ENCODE peak calls at places on chromosome 14, in six cellular contexts. Z is right cardiac atrium; Y is HCT116; R is naive thymus-derived CD4-positive, alpha-beta T cell; U is aorta; Q is left lung. D is an unnamed sample.
A peak's percentile ranks its signal among the peaks of the same experiment; 100 is the strongest.

GRCh38 chr14:34000396-34000795 is 49.5 kb upstream of the EGLN3 start:
- ATAC-seq in Z (no peak), Y (no peak), R (no peak), U (no peak), Q (no peak), D (no peak)

GRCh38 chr14:38211258-38211735 is 3.6 kb downstream of the SSTR1 start:
- ATAC-seq in Z (peak; percentile 44), Y (no peak), R (no peak), U (no peak), Q (peak; percentile 23), D (no peak)

GRCh38 chr14:58560208-58560607 is 77.6 kb upstream of the DACT1 start:
- ATAC-seq in Z (no peak), Y (no peak), R (no peak), U (no peak), Q (no peak), D (no peak)

GRCh38 chr14:69672372-69672771 is 61.0 kb downstream of the SUSD6 start:
- ATAC-seq in Z (no peak), Y (no peak), R (no peak), U (no peak), Q (peak; percentile 16), D (no peak)

GRCh38 chr14:61421212-61421923 is 100.0 kb downstream of the PRKCH start:
- ATAC-seq in Z (no peak), Y (no peak), R (no peak), U (no peak), Q (peak; percentile 22), D (no peak)

GRCh38 chr14:22545842-22546721 is 42.9 kb downstream of the DAD1 start:
- ATAC-seq in Z (peak; percentile 90), Y (no peak), R (no peak), U (peak; percentile 72), Q (peak; percentile 65), D (no peak)

GRCh38 chr14:89276424-89276975 is 140.5 kb downstream of the FOXN3 start:
- ATAC-seq in Z (no peak), Y (no peak), R (peak; percentile 74), U (no peak), Q (peak; percentile 70), D (no peak)

GRCh38 chr14:91624757-91625156 is 107.1 kb downstream of the CATSPERB start:
- ATAC-seq in Z (no peak), Y (no peak), R (no peak), U (no peak), Q (no peak), D (no peak)

GRCh38 chr14:37129047-37129446 is 43.4 kb downstream of the SLC25A21 start:
- ATAC-seq in Z (no peak), Y (no peak), R (no peak), U (no peak), Q (no peak), D (no peak)

GRCh38 chr14:105733081-105734065 is 207.0 kb downstream of the TMEM121 start:
- ATAC-seq in Z (no peak), Y (no peak), R (peak; percentile 27), U (peak; percentile 15), Q (no peak), D (no peak)

GRCh38 chr14:71539660-71540285 is 392.5 kb upstream of the RGS6 start:
- ATAC-seq in Z (peak; percentile 68), Y (no peak), R (no peak), U (peak; percentile 48), Q (no peak), D (no peak)

GRCh38 chr14:58280954-58281787 is 17.2 kb upstream of the ARID4A start:
- ATAC-seq in Z (peak; percentile 84), Y (no peak), R (peak; percentile 88), U (peak; percentile 68), Q (peak; percentile 86), D (peak; percentile 79)

GRCh38 chr14:101636081-101636560 is 74.8 kb downstream of the DIO3 start:
- ATAC-seq in Z (no peak), Y (no peak), R (no peak), U (no peak), Q (no peak), D (no peak)

GRCh38 chr14:65044596-65044959 is 57.7 kb downstream of the MAX start:
- ATAC-seq in Z (peak; percentile 22), Y (no peak), R (peak; percentile 81), U (no peak), Q (peak; percentile 31), D (no peak)

GRCh38 chr14:31263485-31264133 is 56.0 kb upstream of the HECTD1 start:
- ATAC-seq in Z (peak; percentile 95), Y (peak; percentile 98), R (no peak), U (peak; percentile 88), Q (peak; percentile 88), D (peak; percentile 91)

GRCh38 chr14:105582639-105583038 is 56.3 kb downstream of the TMEM121 start:
- ATAC-seq in Z (peak; percentile 70), Y (peak; percentile 30), R (no peak), U (peak; percentile 85), Q (peak; percentile 47), D (no peak)

GRCh38 chr14:78752789-78753188 is 582.6 kb downstream of the NRXN3 start:
- ATAC-seq in Z (peak; percentile 18), Y (no peak), R (no peak), U (no peak), Q (no peak), D (no peak)

GRCh38 chr14:98143566-98143965 is 1128.4 kb downstream of the BCL11B start:
- ATAC-seq in Z (no peak), Y (no peak), R (no peak), U (no peak), Q (no peak), D (no peak)

GRCh38 chr14:58298477-58298879 is at the start of gene ARID4A:
- ATAC-seq in Z (no peak), Y (no peak), R (no peak), U (no peak), Q (no peak), D (no peak)

GRCh38 chr14:29630566-29631160 is 297.0 kb downstream of the PRKD1 start:
- ATAC-seq in Z (no peak), Y (no peak), R (no peak), U (no peak), Q (no peak), D (no peak)

GRCh38 chr14:30896435-30896834 is 22.1 kb downstream of the COCH start:
- ATAC-seq in Z (no peak), Y (no peak), R (no peak), U (no peak), Q (no peak), D (no peak)

GRCh38 chr14:81062816-81063215 is 107.4 kb downstream of the TSHR start:
- ATAC-seq in Z (no peak), Y (peak; percentile 93), R (peak; percentile 51), U (peak; percentile 38), Q (peak; percentile 38), D (no peak)

GRCh38 chr14:23071244-23071974 is 14.1 kb upstream of the CDH24 start:
- ATAC-seq in Z (peak; percentile 93), Y (peak; percentile 91), R (peak; percentile 93), U (peak; percentile 92), Q (peak; percentile 95), D (peak; percentile 92)

GRCh38 chr14:85443001-85443400 is 86.9 kb upstream of the FLRT2 start:
- ATAC-seq in Z (no peak), Y (no peak), R (no peak), U (no peak), Q (peak; percentile 36), D (no peak)

GRCh38 chr14:63203015-63203414 is 1.2 kb upstream of the RHOJ start:
- ATAC-seq in Z (no peak), Y (no peak), R (no peak), U (no peak), Q (no peak), D (no peak)

GRCh38 chr14:22517117-22517720 is 71.8 kb downstream of the DAD1 start:
- ATAC-seq in Z (no peak), Y (no peak), R (no peak), U (no peak), Q (no peak), D (no peak)

GRCh38 chr14:65229431-65230286 is 127.3 kb upstream of the MAX start:
- ATAC-seq in Z (peak; percentile 78), Y (peak; percentile 64), R (peak; percentile 80), U (peak; percentile 72), Q (peak; percentile 59), D (peak; percentile 63)

GRCh38 chr14:103207038-103207403 is 83.8 kb downstream of the TNFAIP2 start:
- ATAC-seq in Z (peak; percentile 86), Y (no peak), R (no peak), U (peak; percentile 86), Q (peak; percentile 85), D (peak; percentile 79)

GRCh38 chr14:55084648-55085441 is 33.4 kb downstream of the MAPK1IP1L start:
- ATAC-seq in Z (no peak), Y (no peak), R (no peak), U (no peak), Q (no peak), D (no peak)

GRCh38 chr14:19754172-19754571 is 10.8 kb downstream of the OR4Q3 start:
- ATAC-seq in Z (no peak), Y (no peak), R (no peak), U (no peak), Q (no peak), D (no peak)
- H3K9me3 ChIP-seq in Z (no peaks in the 10 kb centered on the region), Y (peaks cover 17% of the 10 kb centered on the region), R (no peaks in the 10 kb centered on the region), U (no peaks in the 10 kb centered on the region), Q (no peaks in the 10 kb centered on the region), D (no peaks in the 10 kb centered on the region)

GRCh38 chr14:42911642-42912041 is 1305.0 kb downstream of the LRFN5 start:
- ATAC-seq in Z (no peak), Y (no peak), R (no peak), U (no peak), Q (no peak), D (no peak)
- H3K9me3 ChIP-seq in Z (no peaks in the 10 kb centered on the region), Y (no peaks in the 10 kb centered on the region), R (no peaks in the 10 kb centered on the region), U (no peaks in the 10 kb centered on the region), Q (no peaks in the 10 kb centered on the region), D (no peaks in the 10 kb centered on the region)

GRCh38 chr14:94620597-94620996 is 8.4 kb downstream of the SERPINA3 start:
- ATAC-seq in Z (no peak), Y (no peak), R (no peak), U (no peak), Q (no peak), D (no peak)
- H3K9me3 ChIP-seq in Z (peaks cover 2% of the 10 kb centered on the region), Y (peaks cover 3% of the 10 kb centered on the region), R (no peaks in the 10 kb centered on the region), U (peaks cover 10% of the 10 kb centered on the region), Q (peaks cover 38% of the 10 kb centered on the region), D (peaks cover 40% of the 10 kb centered on the region)

GRCh38 chr14:68501171-68501570 is 291.7 kb downstream of the ZFP36L1 start:
- ATAC-seq in Z (peak; percentile 53), Y (peak; percentile 27), R (no peak), U (peak; percentile 6), Q (peak; percentile 12), D (no peak)

GRCh38 chr14:68503186-68503825 is 289.6 kb downstream of the ZFP36L1 start:
- ATAC-seq in Z (no peak), Y (no peak), R (no peak), U (no peak), Q (no peak), D (no peak)

GRCh38 chr14:68504861-68505260 is 288.0 kb downstream of the ZFP36L1 start:
- ATAC-seq in Z (no peak), Y (no peak), R (no peak), U (no peak), Q (no peak), D (no peak)

GRCh38 chr14:68501621-68502052 is 291.2 kb downstream of the ZFP36L1 start:
- ATAC-seq in Z (peak; percentile 54), Y (peak; percentile 76), R (no peak), U (no peak), Q (peak; percentile 6), D (no peak)

DNA sequence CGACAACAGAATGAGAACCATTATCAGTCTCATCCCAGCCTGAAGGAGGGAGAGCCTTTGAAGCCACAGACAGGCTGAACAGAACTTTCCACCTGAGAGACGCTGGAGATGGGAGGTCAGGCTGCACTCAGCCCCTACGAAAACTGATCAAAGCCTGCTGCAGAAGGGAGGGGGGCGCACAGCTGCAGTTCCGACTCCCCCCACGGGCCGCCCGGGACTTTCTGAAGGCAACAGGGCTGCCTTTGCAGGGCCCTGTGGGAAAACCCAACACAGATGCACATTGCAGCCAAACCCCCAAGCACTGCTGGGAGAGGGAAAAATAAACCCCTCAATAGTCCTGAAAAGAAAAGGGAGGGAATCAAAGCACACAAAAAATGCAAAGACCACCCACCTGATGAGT is 290.7 kb downstream of the ZFP36L1 start:
- ATAC-seq in Z (no peak), Y (no peak), R (no peak), U (no peak), Q (no peak), D (no peak)
- H3K9me3 ChIP-seq in Z (no peaks in the 10 kb centered on the region), Y (no peaks in the 10 kb centered on the region), R (no peaks in the 10 kb centered on the region), U (no peaks in the 10 kb centered on the region), Q (no peaks in the 10 kb centered on the region), D (no peaks in the 10 kb centered on the region)

D was measured in gastroesophageal sphincter.